ENCODE peak calls at places on chromosomes 12 and 14, in five cellular contexts. G is breast epithelium, W is stomach, E is transverse colon, U is testis. S is an unnamed sample.

GRCh38 chr12:88501976-88502938 is 78.0 kb downstream of the KITLG start:
- DNase-seq in G (no peak), W (no peak), E (no peak), U (no peak), S (no peak)

GRCh38 chr14:100246809-100247428 is 8.0 kb downstream of the YY1 start:
- DNase-seq in G (no peak), W (no peak), E (no peak), U (no peak), S (no peak)

GRCh38 chr12:46265102-46265501 is 3.7 kb downstream of the SLC38A1 start:
- DNase-seq in G (no peak), W (no peak), E (no peak), U (no peak), S (no peak)

GRCh38 chr14:102493096-102493495 is 16.5 kb downstream of the ANKRD9 start:
- DNase-seq in G (no peak), W (no peak), E (no peak), U (peak), S (no peak)

GRCh38 chr12:123713398-123714301 is 1.5 kb downstream of the ATP6V0A2 start:
- DNase-seq in G (no peak), W (peak), E (peak), U (no peak), S (no peak)

GRCh38 chr12:69024413-69024812 is 91.4 kb upstream of the CPM start:
- DNase-seq in G (no peak), W (peak), E (peak), U (no peak), S (peak)

GRCh38 chr12:123233505-123234299 is 466 bp downstream of the MTRFR start:
- DNase-seq in G (no peak), W (no peak), E (no peak), U (no peak), S (no peak)

GRCh38 chr12:80170915-80171314 is 71.6 kb downstream of the OTOGL start:
- DNase-seq in G (no peak), W (no peak), E (no peak), U (no peak), S (no peak)

GRCh38 chr12:122856999-122857671 is 21.9 kb downstream of the HIP1R start:
- DNase-seq in G (no peak), W (no peak), E (no peak), U (no peak), S (no peak)

GRCh38 chr14:26594756-26595545 is 2.9 kb downstream of the NOVA1 start:
- DNase-seq in G (no peak), W (no peak), E (no peak), U (no peak), S (no peak)

GRCh38 chr14:23237772-23238594 is at the start of gene RNF212B:
- DNase-seq in G (peak), W (peak), E (peak), U (peak), S (peak)

GRCh38 chr12:96212456-96213375 is 18.5 kb downstream of the ELK3 start:
- DNase-seq in G (no peak), W (no peak), E (no peak), U (no peak), S (no peak)

GRCh38 chr12:68560823-68561422 is 49.8 kb upstream of the RAP1B start:
- DNase-seq in G (no peak), W (no peak), E (no peak), U (no peak), S (no peak)

GRCh38 chr14:68468437-68469207 is 324.2 kb downstream of the ZFP36L1 start:
- DNase-seq in G (no peak), W (peak), E (no peak), U (no peak), S (no peak)

DNA sequence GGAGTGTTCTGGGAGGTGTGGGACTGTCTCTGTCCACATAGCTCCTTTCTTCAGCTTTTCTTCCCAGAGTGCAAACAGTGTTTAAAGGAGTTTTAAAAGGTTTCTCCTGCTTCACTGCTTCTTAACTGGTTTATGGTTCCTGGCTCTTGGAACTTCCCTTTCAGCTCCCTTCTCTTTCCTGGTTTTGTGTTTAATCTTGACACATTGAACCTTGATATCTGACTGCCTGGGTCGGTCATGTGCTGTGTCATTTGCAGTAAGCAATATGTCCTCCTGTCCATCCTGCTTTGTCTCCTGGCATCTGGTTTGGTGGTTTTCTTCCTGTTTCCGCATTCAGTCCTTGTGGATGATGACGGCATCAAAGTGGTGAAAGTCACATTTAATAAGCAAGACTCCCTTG is 2.2 kb downstream of the TMEM106C start:
- DNase-seq in G (no peak), W (no peak), E (peak), U (no peak), S (no peak)
- H3K4me3 ChIP-seq in G (no peak), W (no peak), E (no peak), U (no peak), S (no peak)

GRCh38 chr12:83008703-83009102 is 322.0 kb downstream of the TMTC2 start:
- DNase-seq in G (no peak), W (no peak), E (no peak), U (no peak), S (no peak)
- TF ChIP-seq POLR2A in G (no peak), W (no peak), E (no peak), U (no peak), S (no peak)

DNA sequence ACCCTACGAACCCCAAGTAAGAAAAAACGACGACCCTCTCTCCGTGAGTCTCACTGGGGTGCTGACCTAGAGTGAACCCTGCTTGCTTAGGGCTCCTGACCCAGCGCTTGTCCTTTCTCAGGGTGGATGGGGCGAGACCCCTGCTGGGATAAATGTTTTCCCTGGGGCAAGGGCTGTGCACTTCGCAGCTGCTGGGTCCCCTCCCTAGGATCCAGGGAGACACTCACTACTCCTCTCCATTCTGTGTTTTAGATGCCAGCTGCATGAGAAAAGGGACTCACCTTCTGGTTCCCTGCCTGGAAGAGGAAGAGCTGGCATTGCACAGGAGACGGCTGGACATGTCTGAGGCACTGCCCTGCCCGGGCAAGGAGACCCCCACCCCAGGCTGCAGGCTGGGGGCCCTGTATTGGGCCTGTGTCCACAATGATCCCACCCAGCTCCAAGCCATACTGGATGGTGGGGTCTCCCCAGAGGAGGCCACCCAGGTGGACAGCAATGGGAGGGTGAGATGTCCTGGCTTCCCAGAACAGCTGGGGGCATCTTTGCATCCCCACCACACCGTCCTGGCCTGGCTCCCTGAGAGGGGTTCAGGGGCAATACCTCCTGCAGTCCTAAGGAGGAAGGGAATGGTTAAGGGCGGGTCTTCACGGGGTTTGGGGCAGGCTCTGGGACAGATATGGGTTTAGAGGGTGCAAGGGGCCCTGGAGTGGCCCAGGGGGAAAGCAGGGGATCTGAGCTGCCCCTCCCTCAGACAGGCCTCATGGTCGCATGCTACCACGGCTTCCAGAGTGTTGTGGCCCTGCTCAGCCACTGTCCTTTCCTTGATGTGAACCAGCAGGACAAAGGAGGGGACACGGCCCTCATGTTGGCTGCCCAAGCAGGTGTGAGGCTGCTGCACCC is 663 bp downstream of the ANKRD33 start:
- DNase-seq in G (no peak), W (no peak), E (no peak), U (no peak), S (no peak)
- H3K4me3 ChIP-seq in G (peak), W (no peak), E (no peak), U (no peak), S (no peak)

DNA sequence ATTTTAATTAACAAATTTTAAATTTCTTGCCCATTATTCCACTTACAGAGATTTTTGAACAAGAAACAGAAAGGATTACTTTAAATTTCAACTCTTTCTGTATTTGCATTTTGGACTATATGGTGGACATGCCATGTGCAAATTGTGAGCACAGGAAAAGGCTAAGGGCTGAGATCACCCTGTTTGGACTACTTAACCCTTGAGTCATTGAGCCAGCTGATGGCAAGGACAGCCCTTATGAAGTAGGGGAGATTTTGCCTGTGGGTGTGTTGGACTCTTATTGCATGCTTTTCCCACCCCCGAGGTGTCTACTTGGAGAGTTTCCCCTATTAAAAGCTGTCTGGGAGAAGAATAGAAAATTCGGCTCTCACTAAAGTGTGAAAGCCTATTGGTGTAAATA is 17.2 kb downstream of the DERA start:
- DNase-seq in G (no peak), W (no peak), E (no peak), U (no peak), S (no peak)
- TF ChIP-seq POLR2A in G (no peak), W (no peak), E (no peak), U (no peak), S (no peak)

DNA sequence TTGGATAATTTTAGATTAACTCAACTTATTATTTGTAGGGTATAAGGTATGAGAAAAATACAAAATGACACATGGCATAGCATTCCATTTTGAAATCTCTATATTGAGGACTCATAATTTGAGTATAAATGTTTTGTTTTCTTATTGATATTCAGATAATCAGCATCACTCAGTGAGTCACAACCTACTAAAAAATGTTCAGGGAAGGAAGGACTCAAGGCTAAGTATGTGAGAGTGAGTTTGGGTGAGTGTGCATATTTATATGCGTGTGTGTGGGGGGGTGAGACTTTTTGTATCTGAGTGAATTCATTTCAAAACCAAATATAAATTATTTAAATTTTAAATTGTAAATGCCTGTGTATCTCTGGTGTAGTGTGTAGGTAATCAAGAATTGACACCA is 87.8 kb upstream of the PRKD1 start:
- DNase-seq in G (no peak), W (no peak), E (no peak), U (no peak), S (no peak)
- H3K4me3 ChIP-seq in G (no peak), W (no peak), E (no peak), U (no peak), S (no peak)

GRCh38 chr14:70416717-70417349 is at the start of gene SYNJ2BP:
- DNase-seq in G (peak), W (peak), E (peak), U (peak), S (peak)
- TF ChIP-seq POLR2A in G (no peak), W (no peak), E (peak), U (no peak), S (no peak)